ENCODE peak calls at places on chromosome 2, in five cellular contexts. One of them, this sample, is unnamed.

GRCh38 chr2:142217804-142218203 is 87.0 kb upstream of the LRP1B start:
- DNase-seq in Peyer's patch: no peak
- DNase-seq in fibroblast of villous mesenchyme: no peak
- DNase-seq in effector CD8-positive, alpha-beta T cell: no peak
- DNase-seq in left ventricle myocardium inferior: no peak
- DNase-seq in this sample: no peak

GRCh38 chr2:147844691-147845607 is at the start of gene ACVR2A:
- DNase-seq in Peyer's patch: peak
- DNase-seq in fibroblast of villous mesenchyme: peak
- DNase-seq in effector CD8-positive, alpha-beta T cell: no peak
- DNase-seq in left ventricle myocardium inferior: no peak
- DNase-seq in this sample: peak

GRCh38 chr2:63790913-63791312 is 50.8 kb upstream of the UGP2 start:
- DNase-seq in left ventricle myocardium inferior: no peak
- DNase-seq in Peyer's patch: no peak
- DNase-seq in fibroblast of villous mesenchyme: peak
- DNase-seq in effector CD8-positive, alpha-beta T cell: no peak
- DNase-seq in this sample: no peak

GRCh38 chr2:215460682-215461081 is 24.8 kb upstream of the FN1 start:
- DNase-seq in left ventricle myocardium inferior: no peak
- DNase-seq in fibroblast of villous mesenchyme: peak
- DNase-seq in effector CD8-positive, alpha-beta T cell: no peak
- DNase-seq in Peyer's patch: no peak
- DNase-seq in this sample: no peak

GRCh38 chr2:74768401-74768914 is 65.5 kb upstream of the HK2 start:
- DNase-seq in effector CD8-positive, alpha-beta T cell: no peak
- DNase-seq in Peyer's patch: no peak
- DNase-seq in fibroblast of villous mesenchyme: peak
- DNase-seq in left ventricle myocardium inferior: no peak
- DNase-seq in this sample: no peak

GRCh38 chr2:118119158-118119715 is 31.0 kb downstream of the INSIG2 start:
- DNase-seq in Peyer's patch: no peak
- DNase-seq in fibroblast of villous mesenchyme: peak
- DNase-seq in left ventricle myocardium inferior: no peak
- DNase-seq in effector CD8-positive, alpha-beta T cell: no peak
- DNase-seq in this sample: no peak

GRCh38 chr2:203814661-203815540 is 52.7 kb upstream of the CTLA4 start:
- DNase-seq in fibroblast of villous mesenchyme: peak
- DNase-seq in Peyer's patch: peak
- DNase-seq in effector CD8-positive, alpha-beta T cell: peak
- DNase-seq in left ventricle myocardium inferior: peak
- DNase-seq in this sample: peak

GRCh38 chr2:197838589-197838988 is 34.2 kb downstream of the PLCL1 start:
- DNase-seq in fibroblast of villous mesenchyme: no peak
- DNase-seq in effector CD8-positive, alpha-beta T cell: no peak
- DNase-seq in left ventricle myocardium inferior: no peak
- DNase-seq in Peyer's patch: no peak
- DNase-seq in this sample: no peak

This sample was measured in Right ventricle myocardium superior.